ENCODE peak calls at places on chromosomes 1 and 21, in six cellular contexts. J, V, C, N, E and U are unnamed samples.

GRCh38 chr1:182192215-182192614 is 130.7 kb upstream of the ZNF648 start:
- DNase-seq in C (no peak), V (no peak), E (no peak), N (no peak), J (no peak), U (no peak)

GRCh38 chr1:39896909-39897685 is 4.6 kb downstream of the MYCL start:
- DNase-seq in E (no peak), V (peak), N (no peak), J (no peak), C (no peak), U (no peak)

GRCh38 chr1:85326381-85326780 is 49.9 kb upstream of the BCL10 start:
- DNase-seq in E (no peak), N (no peak), C (no peak), J (no peak), V (no peak), U (no peak)

GRCh38 chr1:39130297-39130696 is 74.2 kb upstream of the MACF1 start:
- DNase-seq in C (no peak), E (no peak), V (peak), N (no peak), J (no peak), U (no peak)

GRCh38 chr1:119947468-119947867 is 51.2 kb upstream of the ADAM30 start:
- DNase-seq in C (no peak), V (peak), N (no peak), E (no peak), J (no peak), U (no peak)

GRCh38 chr1:40782371-40782956 is 1.1 kb upstream of the KCNQ4 start:
- DNase-seq in V (no peak), E (no peak), N (no peak), J (no peak), C (no peak), U (no peak)

GRCh38 chr1:201527879-201528278 is 11.0 kb upstream of the NAV1 start:
- DNase-seq in V (no peak), J (no peak), C (no peak), E (no peak), N (no peak), U (no peak)

GRCh38 chr1:206826409-206826808 is 39.0 kb upstream of the IL20 start:
- DNase-seq in N (no peak), J (no peak), V (peak), C (no peak), E (no peak), U (no peak)

GRCh38 chr1:42657981-42658879 is at the start of gene PPIH:
- DNase-seq in C (peak), J (peak), V (peak), E (peak), N (peak), U (peak)

GRCh38 chr21:36908260-36908908 is 58.1 kb downstream of the HLCS start:
- DNase-seq in E (no peak), N (no peak), V (peak), J (no peak), C (no peak), U (no peak)

GRCh38 chr1:240027059-240027462 is 64.6 kb upstream of the FMN2 start:
- DNase-seq in C (no peak), J (no peak), N (peak), E (peak), V (peak), U (peak)

GRCh38 chr21:39033878-39034589 is 149.2 kb downstream of the PSMG1 start:
- DNase-seq in V (no peak), J (no peak), E (no peak), C (no peak), N (no peak), U (no peak)

GRCh38 chr1:159015440-159015909 is 5.8 kb downstream of the IFI16 start:
- DNase-seq in N (peak), J (no peak), E (peak), C (no peak), V (peak), U (no peak)

GRCh38 chr1:155080250-155081228 is 1.9 kb downstream of the EFNA3 start:
- DNase-seq in V (no peak), J (no peak), C (no peak), N (no peak), E (no peak), U (peak)

GRCh38 chr1:10644307-10645128 is 151.9 kb downstream of the CASZ1 start:
- DNase-seq in E (peak), N (no peak), C (no peak), J (peak), V (no peak), U (peak)

GRCh38 chr1:97108200-97108599 is 386.6 kb downstream of the PTBP2 start:
- DNase-seq in E (no peak), V (no peak), C (no peak), N (no peak), J (no peak), U (no peak)

GRCh38 chr1:246106342-246106763 is 400.7 kb downstream of the SMYD3 start:
- DNase-seq in E (peak), C (no peak), V (no peak), N (no peak), J (no peak), U (peak)

GRCh38 chr1:59076612-59077011 is 220.3 kb upstream of the FGGY start:
- DNase-seq in J (no peak), C (no peak), E (peak), N (no peak), V (no peak), U (peak)

GRCh38 chr1:5907386-5907785 is 84.8 kb downstream of the NPHP4 start:
- DNase-seq in V (no peak), E (no peak), N (no peak), C (no peak), J (no peak), U (no peak)

GRCh38 chr1:198015317-198015716 is 98.1 kb downstream of the LHX9 start:
- DNase-seq in J (no peak), C (no peak), N (no peak), V (no peak), E (no peak), U (no peak)

GRCh38 chr1:236345728-236346127 is 48.4 kb upstream of the EDARADD start:
- DNase-seq in C (no peak), V (no peak), J (no peak), N (no peak), E (peak), U (no peak)

GRCh38 chr1:48536477-48536876 is 64.5 kb upstream of the SPATA6 start:
- DNase-seq in N (no peak), V (no peak), C (no peak), J (no peak), E (no peak), U (no peak)

GRCh38 chr1:6180215-6180577 is at the start of gene CHD5:
- DNase-seq in N (no peak), E (no peak), J (peak), C (no peak), V (no peak), U (no peak)

GRCh38 chr1:156709743-156710489 is 4.5 kb upstream of the CRABP2 start:
- DNase-seq in E (no peak), C (no peak), V (peak), N (peak), J (peak), U (no peak)

GRCh38 chr1:117284408-117285215 is 73.9 kb upstream of the VTCN1 start:
- DNase-seq in N (no peak), J (no peak), V (peak), C (peak), E (peak), U (peak)

GRCh38 chr1:80066060-80066459 is 1059.5 kb upstream of the ADGRL4 start:
- DNase-seq in J (no peak), V (no peak), C (no peak), N (no peak), E (no peak), U (no peak)

GRCh38 chr1:112935474-112936289 is 20.3 kb downstream of the SLC16A1 start:
- DNase-seq in E (peak), C (no peak), J (no peak), N (no peak), V (peak), U (no peak)

GRCh38 chr1:225882699-225883615 is 777 bp upstream of the TMEM63A start:
- DNase-seq in C (peak), N (peak), E (peak), V (peak), J (peak), U (peak)

GRCh38 chr1:167273027-167273800 is 52.5 kb downstream of the POU2F1 start:
- DNase-seq in E (no peak), V (peak), J (no peak), C (no peak), N (no peak), U (no peak)

GRCh38 chr1:156471496-156472490 is 28.8 kb downstream of the MEF2D start:
- DNase-seq in J (no peak), V (no peak), N (no peak), C (no peak), E (no peak), U (no peak)